ENCODE peak calls at places on chromosomes 13 and 19, in seven cellular contexts. One of them, this sample, is unnamed.

GRCh38 chr13:102999498-102999897 is 66.7 kb downstream of the SLC10A2 start:
- DNase-seq in body of pancreas: no peak
- DNase-seq in HepG2: no peak
- DNase-seq in H54: no peak
- DNase-seq in suprapubic skin: no peak
- DNase-seq in ovary: no peak
- DNase-seq in HCT116: no peak
- DNase-seq in this sample: no peak

GRCh38 chr13:55777612-55778011 is 1363.1 kb upstream of the PRR20A start:
- DNase-seq in body of pancreas: no peak
- DNase-seq in HepG2: no peak
- DNase-seq in H54: no peak
- DNase-seq in suprapubic skin: no peak
- DNase-seq in ovary: no peak
- DNase-seq in HCT116: no peak
- DNase-seq in this sample: no peak

GRCh38 chr13:45362939-45363338 is 22.0 kb upstream of the TPT1 start:
- DNase-seq in body of pancreas: no peak
- DNase-seq in HepG2: peak; percentile 25
- DNase-seq in H54: no peak
- DNase-seq in suprapubic skin: no peak
- DNase-seq in ovary: no peak
- DNase-seq in HCT116: no peak
- DNase-seq in this sample: no peak

GRCh38 chr19:5093297-5093858 is 124.5 kb downstream of the KDM4B start:
- DNase-seq in body of pancreas: peak; percentile 73
- DNase-seq in HepG2: no peak
- DNase-seq in H54: no peak
- DNase-seq in suprapubic skin: no peak
- DNase-seq in ovary: peak; percentile 74
- DNase-seq in HCT116: no peak
- DNase-seq in this sample: no peak

GRCh38 chr19:19213822-19214558 is 2.2 kb downstream of the NCAN start:
- DNase-seq in body of pancreas: no peak
- DNase-seq in HepG2: no peak
- DNase-seq in H54: no peak
- DNase-seq in suprapubic skin: no peak
- DNase-seq in ovary: no peak
- DNase-seq in HCT116: no peak
- DNase-seq in this sample: no peak

GRCh38 chr19:48445256-48445605 is 552 bp upstream of the GRWD1 start:
- DNase-seq in body of pancreas: no peak
- DNase-seq in HepG2: peak; percentile 82
- DNase-seq in H54: peak; percentile 94
- DNase-seq in suprapubic skin: no peak
- DNase-seq in ovary: no peak
- DNase-seq in HCT116: peak; percentile 77
- DNase-seq in this sample: no peak

GRCh38 chr19:42255766-42256750 is 1.1 kb upstream of the ERF start:
- DNase-seq in body of pancreas: peak; percentile 46
- DNase-seq in HepG2: no peak
- DNase-seq in H54: no peak
- DNase-seq in suprapubic skin: no peak
- DNase-seq in ovary: peak; percentile 74
- DNase-seq in HCT116: no peak
- DNase-seq in this sample: peak; percentile 28

GRCh38 chr19:35269425-35270117 is 809 bp downstream of the USF2 start:
- DNase-seq in body of pancreas: peak; percentile 91
- DNase-seq in HepG2: peak; percentile 82
- DNase-seq in H54: peak; percentile 94
- DNase-seq in suprapubic skin: peak; percentile 92
- DNase-seq in ovary: peak; percentile 95
- DNase-seq in HCT116: peak; percentile 75
- DNase-seq in this sample: peak; percentile 86

GRCh38 chr13:76713280-76713679 is 172.9 kb downstream of the KCTD12 start:
- DNase-seq in body of pancreas: no peak
- DNase-seq in HepG2: no peak
- DNase-seq in H54: no peak
- DNase-seq in suprapubic skin: no peak
- DNase-seq in ovary: no peak
- DNase-seq in HCT116: no peak
- DNase-seq in this sample: no peak

GRCh38 chr19:42285546-42285945 is 16.4 kb upstream of the PRR19 start:
- DNase-seq in body of pancreas: no peak
- DNase-seq in HepG2: no peak
- DNase-seq in H54: no peak
- DNase-seq in suprapubic skin: no peak
- DNase-seq in ovary: peak; percentile 53
- DNase-seq in HCT116: no peak
- DNase-seq in this sample: no peak

GRCh38 chr13:76425930-76426329 is 460.3 kb downstream of the KCTD12 start:
- DNase-seq in body of pancreas: no peak
- DNase-seq in HepG2: no peak
- DNase-seq in H54: no peak
- DNase-seq in suprapubic skin: no peak
- DNase-seq in ovary: no peak
- DNase-seq in HCT116: no peak
- DNase-seq in this sample: no peak

GRCh38 chr19:53536223-53536543 is 1.8 kb upstream of the ZNF331 start:
- DNase-seq in body of pancreas: no peak
- DNase-seq in HepG2: no peak
- DNase-seq in H54: no peak
- DNase-seq in suprapubic skin: no peak
- DNase-seq in ovary: no peak
- DNase-seq in HCT116: no peak
- DNase-seq in this sample: no peak

GRCh38 chr19:7679017-7679720 is 1.5 kb upstream of the TRAPPC5 start:
- DNase-seq in body of pancreas: no peak
- DNase-seq in HepG2: peak; percentile 36
- DNase-seq in H54: no peak
- DNase-seq in suprapubic skin: no peak
- DNase-seq in ovary: no peak
- DNase-seq in HCT116: no peak
- DNase-seq in this sample: no peak

GRCh38 chr13:79392882-79393563 is 13.0 kb downstream of the RBM26 start:
- DNase-seq in body of pancreas: no peak
- DNase-seq in HepG2: no peak
- DNase-seq in H54: no peak
- DNase-seq in suprapubic skin: no peak
- DNase-seq in ovary: no peak
- DNase-seq in HCT116: no peak
- DNase-seq in this sample: no peak

GRCh38 chr13:98171806-98172569 is 5.1 kb downstream of the RNF113B start:
- DNase-seq in body of pancreas: peak; percentile 33
- DNase-seq in HepG2: no peak
- DNase-seq in H54: peak; percentile 68
- DNase-seq in suprapubic skin: no peak
- DNase-seq in ovary: peak; percentile 60
- DNase-seq in HCT116: no peak
- DNase-seq in this sample: no peak

GRCh38 chr13:113123226-113124150 is 889 bp downstream of the F10 start:
- DNase-seq in body of pancreas: no peak
- DNase-seq in HepG2: peak; percentile 52
- DNase-seq in H54: no peak
- DNase-seq in suprapubic skin: peak; percentile 77
- DNase-seq in ovary: peak; percentile 43
- DNase-seq in HCT116: no peak
- DNase-seq in this sample: no peak

GRCh38 chr13:73522937-73523336 is 464.1 kb downstream of the KLF5 start:
- DNase-seq in body of pancreas: no peak
- DNase-seq in HepG2: no peak
- DNase-seq in H54: no peak
- DNase-seq in suprapubic skin: no peak
- DNase-seq in ovary: no peak
- DNase-seq in HCT116: no peak
- DNase-seq in this sample: no peak

GRCh38 chr13:27960362-27961226 is 8.5 kb downstream of the CDX2 start:
- DNase-seq in body of pancreas: peak; percentile 87
- DNase-seq in HepG2: peak; percentile 97
- DNase-seq in H54: peak; percentile 36
- DNase-seq in suprapubic skin: no peak
- DNase-seq in ovary: peak; percentile 45
- DNase-seq in HCT116: no peak
- DNase-seq in this sample: no peak

GRCh38 chr19:18526316-18526715 is 4.4 kb upstream of the ELL start:
- DNase-seq in body of pancreas: no peak
- DNase-seq in HepG2: no peak
- DNase-seq in H54: no peak
- DNase-seq in suprapubic skin: no peak
- DNase-seq in ovary: no peak
- DNase-seq in HCT116: peak; percentile 26
- DNase-seq in this sample: no peak

GRCh38 chr13:33193428-33193974 is 92.1 kb downstream of the STARD13 start:
- DNase-seq in body of pancreas: no peak
- DNase-seq in HepG2: no peak
- DNase-seq in H54: no peak
- DNase-seq in suprapubic skin: no peak
- DNase-seq in ovary: no peak
- DNase-seq in HCT116: no peak
- DNase-seq in this sample: no peak

GRCh38 chr19:46737761-46738171 is 8.1 kb upstream of the FKRP start:
- DNase-seq in body of pancreas: no peak
- DNase-seq in HepG2: no peak
- DNase-seq in H54: no peak
- DNase-seq in suprapubic skin: no peak
- DNase-seq in ovary: no peak
- DNase-seq in HCT116: no peak
- DNase-seq in this sample: no peak

GRCh38 chr19:8004723-8005513 is 523 bp downstream of the ELAVL1 start:
- DNase-seq in body of pancreas: no peak
- DNase-seq in HepG2: no peak
- DNase-seq in H54: no peak
- DNase-seq in suprapubic skin: no peak
- DNase-seq in ovary: peak; percentile 64
- DNase-seq in HCT116: no peak
- DNase-seq in this sample: no peak

GRCh38 chr13:24254151-24254810 is 55.1 kb upstream of the C1QTNF9 start:
- DNase-seq in body of pancreas: no peak
- DNase-seq in HepG2: no peak
- DNase-seq in H54: no peak
- DNase-seq in suprapubic skin: no peak
- DNase-seq in ovary: no peak
- DNase-seq in HCT116: no peak
- DNase-seq in this sample: no peak

GRCh38 chr19:49923055-49924003 is 5.7 kb upstream of the ATF5 start:
- DNase-seq in body of pancreas: no peak
- DNase-seq in HepG2: no peak
- DNase-seq in H54: no peak
- DNase-seq in suprapubic skin: no peak
- DNase-seq in ovary: no peak
- DNase-seq in HCT116: no peak
- DNase-seq in this sample: no peak

GRCh38 chr19:36719687-36720556 is 32.5 kb downstream of the ZNF567 start:
- DNase-seq in body of pancreas: no peak
- DNase-seq in HepG2: no peak
- DNase-seq in H54: no peak
- DNase-seq in suprapubic skin: no peak
- DNase-seq in ovary: no peak
- DNase-seq in HCT116: no peak
- DNase-seq in this sample: no peak

GRCh38 chr19:29610574-29611271 is 4.6 kb downstream of the POP4 start:
- DNase-seq in body of pancreas: peak; percentile 80
- DNase-seq in HepG2: peak; percentile 64
- DNase-seq in H54: peak; percentile 87
- DNase-seq in suprapubic skin: peak; percentile 90
- DNase-seq in ovary: peak; percentile 85
- DNase-seq in HCT116: peak; percentile 43
- DNase-seq in this sample: peak; percentile 88
- TF ChIP-seq POLR2A in body of pancreas: no peak
- TF ChIP-seq POLR2A in HepG2: no peak
- TF ChIP-seq POLR2A in H54: no peak
- TF ChIP-seq POLR2A in suprapubic skin: no peak
- TF ChIP-seq POLR2A in ovary: no peak
- TF ChIP-seq POLR2A in HCT116: no peak
- TF ChIP-seq POLR2A in this sample: no peak

DNA sequence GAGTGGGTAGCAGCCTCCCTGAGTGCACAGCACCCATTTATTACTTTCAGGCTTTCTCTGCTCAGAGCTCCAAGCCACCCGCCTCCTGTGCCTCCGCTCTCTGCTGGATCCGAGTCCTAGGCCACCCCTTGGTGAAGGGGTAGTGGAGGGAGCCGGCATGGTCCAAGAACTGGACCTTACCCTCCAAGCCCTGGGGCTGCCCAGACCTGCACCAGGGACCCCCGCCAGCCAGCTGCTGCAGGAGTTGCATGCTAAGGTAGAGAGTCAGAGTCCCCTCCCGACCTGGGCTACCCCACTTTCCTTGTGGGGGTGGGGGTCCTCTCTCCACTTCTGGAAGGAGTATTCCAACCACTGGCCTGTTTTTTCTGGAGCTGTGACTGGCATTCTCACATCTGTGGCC is 2.0 kb downstream of the FAM98C start:
- DNase-seq in body of pancreas: no peak
- DNase-seq in HepG2: no peak
- DNase-seq in H54: no peak
- DNase-seq in suprapubic skin: no peak
- DNase-seq in ovary: no peak
- DNase-seq in HCT116: no peak
- DNase-seq in this sample: no peak
- TF ChIP-seq POLR2A in body of pancreas: no peak
- TF ChIP-seq POLR2A in HepG2: no peak
- TF ChIP-seq POLR2A in H54: no peak
- TF ChIP-seq POLR2A in suprapubic skin: no peak
- TF ChIP-seq POLR2A in ovary: no peak
- TF ChIP-seq POLR2A in HCT116: no peak
- TF ChIP-seq POLR2A in this sample: no peak

GRCh38 chr19:38095411-38096308 is 128.4 kb downstream of the DPF1 start:
- DNase-seq in body of pancreas: peak; percentile 70
- DNase-seq in HepG2: peak; percentile 46
- DNase-seq in H54: peak; percentile 75
- DNase-seq in suprapubic skin: no peak
- DNase-seq in ovary: peak; percentile 66
- DNase-seq in HCT116: peak; percentile 40
- DNase-seq in this sample: peak; percentile 43
- TF ChIP-seq POLR2A in body of pancreas: no peak
- TF ChIP-seq POLR2A in HepG2: no peak
- TF ChIP-seq POLR2A in H54: no peak
- TF ChIP-seq POLR2A in suprapubic skin: no peak
- TF ChIP-seq POLR2A in ovary: no peak
- TF ChIP-seq POLR2A in HCT116: no peak
- TF ChIP-seq POLR2A in this sample: no peak

GRCh38 chr13:110045202-110045601 is 258.8 kb upstream of the IRS2 start:
- DNase-seq in body of pancreas: no peak
- DNase-seq in HepG2: no peak
- DNase-seq in H54: no peak
- DNase-seq in suprapubic skin: no peak
- DNase-seq in ovary: no peak
- DNase-seq in HCT116: no peak
- DNase-seq in this sample: no peak

GRCh38 chr13:110045919-110046318 is 259.5 kb upstream of the IRS2 start:
- DNase-seq in body of pancreas: no peak
- DNase-seq in HepG2: no peak
- DNase-seq in H54: no peak
- DNase-seq in suprapubic skin: no peak
- DNase-seq in ovary: no peak
- DNase-seq in HCT116: no peak
- DNase-seq in this sample: no peak

GRCh38 chr13:110042253-110042652 is 255.9 kb upstream of the IRS2 start:
- DNase-seq in body of pancreas: no peak
- DNase-seq in HepG2: no peak
- DNase-seq in H54: no peak
- DNase-seq in suprapubic skin: no peak
- DNase-seq in ovary: no peak
- DNase-seq in HCT116: no peak
- DNase-seq in this sample: no peak

GRCh38 chr13:110044521-110045200 is 258.3 kb upstream of the IRS2 start:
- DNase-seq in body of pancreas: no peak
- DNase-seq in HepG2: no peak
- DNase-seq in H54: no peak
- DNase-seq in suprapubic skin: no peak
- DNase-seq in ovary: no peak
- DNase-seq in HCT116: no peak
- DNase-seq in this sample: no peak

GRCh38 chr13:110047511-110047910 is 259.4 kb downstream of the COL4A1 start:
- DNase-seq in body of pancreas: peak; percentile 85
- DNase-seq in HepG2: no peak
- DNase-seq in H54: no peak
- DNase-seq in suprapubic skin: no peak
- DNase-seq in ovary: peak; percentile 41
- DNase-seq in HCT116: no peak
- DNase-seq in this sample: no peak
- TF ChIP-seq POLR2A in body of pancreas: no peak
- TF ChIP-seq POLR2A in HepG2: no peak
- TF ChIP-seq POLR2A in H54: no peak
- TF ChIP-seq POLR2A in suprapubic skin: no peak
- TF ChIP-seq POLR2A in ovary: no peak
- TF ChIP-seq POLR2A in HCT116: no peak
- TF ChIP-seq POLR2A in this sample: no peak

This sample was measured in gastrocnemius medialis.